ENCODE peak calls at places on chromosomes 4 and X, in five cellular contexts. A is GM12878, B is OCI-LY7, D is lung, O is psoas muscle. F is an unnamed sample.
A peak's percentile ranks its signal among the peaks of the same experiment; 100 is the strongest.

GRCh38 chr4:89438102-89438831 is 130.7 kb upstream of the GPRIN3 start:
- DNase-seq in B (peak; percentile 66), A (peak; percentile 9), O (peak; percentile 9), D (peak; percentile 35), F (peak; percentile 78)

GRCh38 chrX:84729809-84730208 is 227.6 kb upstream of the HDX start:
- DNase-seq in D (no peak), O (no peak), B (peak; percentile 58), A (peak; percentile 5), F (no peak)

GRCh38 chr4:88794952-88795351 is 97.3 kb upstream of the NAP1L5 start:
- DNase-seq in B (no peak), O (no peak), A (no peak), D (no peak), F (no peak)

GRCh38 chr4:7372673-7373072 is 62.1 kb downstream of the PSAPL1 start:
- DNase-seq in O (no peak), A (no peak), D (no peak), B (no peak), F (no peak)

GRCh38 chrX:125765347-125765746 is 400.7 kb downstream of the DCAF12L2 start:
- DNase-seq in O (no peak), A (no peak), B (no peak), D (no peak), F (no peak)

GRCh38 chr4:14169460-14169859 is 541.9 kb upstream of the BOD1L1 start:
- DNase-seq in A (no peak), D (no peak), B (no peak), O (no peak), F (no peak)

GRCh38 chr4:82223715-82224114 is 150.1 kb downstream of the HNRNPD start:
- DNase-seq in O (no peak), B (peak; percentile 82), A (no peak), D (no peak), F (no peak)

GRCh38 chrX:86171366-86171765 is 23.1 kb downstream of the DACH2 start:
- DNase-seq in A (no peak), B (peak; percentile 11), D (no peak), O (no peak), F (peak; percentile 44)

GRCh38 chrX:134886201-134886600 is 104.6 kb upstream of the SMIM10 start:
- DNase-seq in B (no peak), O (no peak), D (no peak), A (no peak), F (no peak)

DNA sequence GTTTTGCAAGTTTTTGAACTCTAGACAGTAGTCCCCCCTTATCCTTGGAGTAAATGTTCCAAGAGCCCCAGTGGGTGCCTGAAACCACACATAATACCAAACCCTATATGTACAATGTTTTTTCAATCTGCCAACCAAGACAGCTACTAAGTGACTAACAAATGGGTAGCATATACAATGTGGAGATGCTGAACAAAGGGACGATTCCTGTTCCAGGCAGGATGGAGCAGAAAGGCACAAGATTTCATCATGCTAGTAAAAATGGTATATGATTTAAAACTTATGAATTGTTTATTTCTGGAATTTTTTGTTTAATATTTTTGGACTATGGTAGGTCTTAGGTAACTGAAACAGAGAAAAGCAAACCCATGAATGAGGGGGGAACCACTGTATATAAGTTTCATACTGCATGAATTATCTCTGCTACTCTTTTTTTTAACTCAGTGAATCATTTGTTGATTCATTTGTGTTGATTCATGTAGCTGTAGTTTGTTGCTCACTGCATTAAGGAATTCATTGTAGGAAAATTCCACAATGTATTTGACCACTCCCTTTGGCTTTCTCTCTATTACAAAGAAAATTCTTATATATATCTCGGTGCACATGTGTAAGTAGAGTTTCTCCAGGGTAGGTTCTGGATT is 21.9 kb upstream of the ANXA3 start:
- DNase-seq in O (no peak), A (no peak), B (no peak), D (no peak), F (no peak)
- H3K4me1 ChIP-seq in O (no peaks in the 10 kb centered on the region), A (no peaks in the 10 kb centered on the region), B (no peaks in the 10 kb centered on the region), D (no peaks in the 10 kb centered on the region), F (no peaks in the 10 kb centered on the region)

DNA sequence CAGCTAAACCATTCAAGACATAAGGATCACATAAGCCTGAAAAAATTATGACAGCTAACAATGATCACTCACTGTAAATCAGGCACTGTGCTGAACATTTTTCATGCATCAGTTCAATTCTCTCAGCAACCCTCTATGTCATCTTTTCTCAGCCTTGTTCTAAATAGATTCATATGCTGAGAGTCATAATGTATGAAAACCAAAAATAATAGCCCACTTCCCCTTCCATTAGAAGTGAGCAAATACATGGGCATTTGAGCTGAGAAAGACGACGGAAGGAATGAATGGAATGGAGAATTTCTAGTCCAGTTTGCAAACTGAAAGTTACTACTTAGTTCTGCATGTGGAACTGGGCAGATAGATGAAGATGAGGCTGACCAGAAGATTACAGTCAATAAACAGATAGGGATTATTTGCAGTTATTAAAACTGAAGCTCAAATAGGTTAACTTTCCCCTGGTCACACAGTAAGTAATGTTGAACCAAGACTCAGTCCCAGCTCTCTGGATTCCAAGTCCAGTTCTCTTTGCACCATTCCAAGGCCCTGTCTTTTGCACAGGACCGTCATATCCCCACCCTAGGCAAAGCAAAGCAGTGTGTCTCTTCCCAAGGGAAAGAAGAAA is 1.6 kb upstream of the SH3RF1 start:
- DNase-seq in B (no peak), A (peak; percentile 72), O (no peak), D (no peak), F (no peak)
- H3K4me1 ChIP-seq in B (no peaks in the 10 kb centered on the region), A (peaks cover 14% of the 10 kb centered on the region), O (peaks cover 22% of the 10 kb centered on the region), D (peaks cover 9% of the 10 kb centered on the region), F (peaks cover 11% of the 10 kb centered on the region)

GRCh38 chrX:2700405-2701320 is 9.6 kb downstream of the CD99 start:
- DNase-seq in O (no peak), D (no peak), A (no peak), B (no peak), F (no peak)

GRCh38 chrX:2705461-2705860 is 14.4 kb downstream of the CD99 start:
- DNase-seq in D (no peak), B (no peak), A (no peak), O (no peak), F (no peak)

GRCh38 chrX:2705036-2705435 is 13.9 kb downstream of the CD99 start:
- DNase-seq in D (no peak), B (no peak), O (no peak), A (no peak), F (no peak)

GRCh38 chrX:2701600-2701999 is 10.5 kb downstream of the CD99 start:
- DNase-seq in B (peak; percentile 84), O (no peak), D (no peak), A (peak; percentile 37), F (no peak)

GRCh38 chrX:2703991-2704369 is 12.9 kb downstream of the CD99 start:
- DNase-seq in A (no peak), O (peak; percentile 40), D (no peak), B (no peak), F (no peak)
- H3K4me1 ChIP-seq in A (peaks cover 35% of the 10 kb centered on the region), O (peaks cover 57% of the 10 kb centered on the region), D (peaks cover 68% of the 10 kb centered on the region), B (peaks cover 66% of the 10 kb centered on the region), F (peaks cover 8% of the 10 kb centered on the region)

GRCh38 chr4:144579411-144580020 is 66.4 kb upstream of the HHIP start:
- DNase-seq in O (no peak), B (no peak), D (no peak), A (no peak), F (no peak)
- H3K4me1 ChIP-seq in O (no peaks in the 10 kb centered on the region), B (no peaks in the 10 kb centered on the region), D (no peaks in the 10 kb centered on the region), A (no peaks in the 10 kb centered on the region), F (no peaks in the 10 kb centered on the region)

GRCh38 chr4:65599335-65599734 is 71.0 kb downstream of the EPHA5 start:
- DNase-seq in O (no peak), B (no peak), A (no peak), D (no peak), F (no peak)
- H3K4me1 ChIP-seq in O (no peaks in the 10 kb centered on the region), B (no peaks in the 10 kb centered on the region), A (no peaks in the 10 kb centered on the region), D (no peaks in the 10 kb centered on the region), F (no peaks in the 10 kb centered on the region)

GRCh38 chr4:158159718-158160094 is 13.1 kb downstream of the GASK1B start:
- DNase-seq in B (no peak), O (no peak), A (no peak), D (no peak), F (no peak)
- H3K4me1 ChIP-seq in B (no peaks in the 10 kb centered on the region), O (peaks cover 1% of the 10 kb centered on the region), A (no peaks in the 10 kb centered on the region), D (peaks cover 32% of the 10 kb centered on the region), F (no peaks in the 10 kb centered on the region)

F was measured in H1.